ENCODE peak calls at places on chromosomes 12 and 14, in six cellular contexts. G, P, B, E, L and R are unnamed samples.

GRCh38 chr14:80304125-80304766 is 92.9 kb upstream of the DIO2 start:
- DNase-seq in G (no peak), P (no peak), B (no peak), E (no peak), L (peak; percentile 43), R (no peak)

GRCh38 chr14:21346532-21347135 is 37.2 kb downstream of the SUPT16H start:
- DNase-seq in G (no peak), P (no peak), B (no peak), E (no peak), L (no peak), R (no peak)

GRCh38 chr14:24274101-24274543 is 2.7 kb upstream of the RABGGTA start:
- DNase-seq in G (peak; percentile 78), P (peak; percentile 52), B (no peak), E (no peak), L (no peak), R (no peak)

GRCh38 chr14:25868521-25869314 is 729.1 kb downstream of the NOVA1 start:
- DNase-seq in G (no peak), P (no peak), B (no peak), E (no peak), L (no peak), R (no peak)

GRCh38 chr14:55129086-55129427 is at the start of gene LGALS3:
- DNase-seq in G (peak; percentile 92), P (peak; percentile 59), B (peak; percentile 82), E (peak; percentile 32), L (peak; percentile 61), R (no peak)

GRCh38 chr12:49208661-49209060 is 19.8 kb upstream of the TUBA1A start:
- DNase-seq in G (no peak), P (no peak), B (no peak), E (no peak), L (no peak), R (no peak)

GRCh38 chr14:103329421-103330347 is 4.4 kb upstream of the EIF5 start:
- DNase-seq in G (no peak), P (peak; percentile 37), B (no peak), E (no peak), L (peak; percentile 57), R (no peak)

GRCh38 chr12:13436696-13437391 is 240.3 kb downstream of the EMP1 start:
- DNase-seq in G (no peak), P (peak; percentile 61), B (no peak), E (no peak), L (no peak), R (no peak)

GRCh38 chr14:98446508-98446907 is 825.5 kb downstream of the BCL11B start:
- DNase-seq in G (no peak), P (no peak), B (no peak), E (no peak), L (no peak), R (no peak)

GRCh38 chr14:61524211-61524806 is 171.0 kb upstream of the HIF1A start:
- DNase-seq in G (peak; percentile 95), P (peak; percentile 90), B (no peak), E (no peak), L (no peak), R (no peak)

GRCh38 chr12:49626169-49626835 is 2.9 kb downstream of the PRPF40B start:
- DNase-seq in G (peak; percentile 11), P (no peak), B (no peak), E (no peak), L (no peak), R (no peak)

GRCh38 chr12:14167005-14167628 is 185.7 kb upstream of the GRIN2B start:
- DNase-seq in G (peak; percentile 73), P (peak; percentile 52), B (peak; percentile 15), E (no peak), L (peak; percentile 62), R (peak; percentile 76)

GRCh38 chr12:10771132-10771733 is 31.2 kb downstream of the TAS2R7 start:
- DNase-seq in G (peak; percentile 56), P (peak; percentile 22), B (no peak), E (no peak), L (peak; percentile 31), R (no peak)

GRCh38 chr12:32309811-32310755 is 89.3 kb upstream of the FGD4 start:
- DNase-seq in G (no peak), P (no peak), B (no peak), E (no peak), L (no peak), R (no peak)

GRCh38 chr12:111529424-111530368 is 69.4 kb downstream of the ATXN2 start:
- DNase-seq in G (peak; percentile 71), P (peak; percentile 46), B (no peak), E (peak; percentile 37), L (no peak), R (peak; percentile 27)

GRCh38 chr12:102031852-102032251 is 29.9 kb downstream of the WASHC3 start:
- DNase-seq in G (peak; percentile 17), P (no peak), B (no peak), E (no peak), L (no peak), R (no peak)

GRCh38 chr12:110575326-110575725 is 7.8 kb downstream of the PPTC7 start:
- DNase-seq in G (no peak), P (no peak), B (no peak), E (no peak), L (no peak), R (no peak)

GRCh38 chr14:78848234-78848820 is 678.2 kb downstream of the NRXN3 start:
- DNase-seq in G (peak; percentile 62), P (peak; percentile 23), B (peak; percentile 19), E (no peak), L (no peak), R (no peak)

GRCh38 chr12:100359248-100359647 is 2.4 kb downstream of the SLC17A8 start:
- DNase-seq in G (no peak), P (no peak), B (no peak), E (no peak), L (no peak), R (no peak)

GRCh38 chr14:70641548-70642312 is at the start of gene TTC9:
- DNase-seq in G (peak; percentile 8), P (no peak), B (no peak), E (peak; percentile 23), L (no peak), R (no peak)

GRCh38 chr12:54479421-54479820 is 6.0 kb upstream of the GTSF1 start:
- DNase-seq in G (peak; percentile 9), P (no peak), B (no peak), E (no peak), L (no peak), R (no peak)

GRCh38 chr12:126095748-126096510 is 1030.7 kb downstream of the AACS start:
- DNase-seq in G (no peak), P (peak; percentile 28), B (no peak), E (no peak), L (no peak), R (no peak)

GRCh38 chr14:89702151-89702936 is 252.2 kb downstream of the EFCAB11 start:
- DNase-seq in G (no peak), P (no peak), B (no peak), E (no peak), L (peak; percentile 6), R (no peak)

GRCh38 chr14:92039720-92040430 is at the start of gene TRIP11:
- DNase-seq in G (peak; percentile 90), P (peak; percentile 88), B (peak; percentile 94), E (peak; percentile 88), L (peak; percentile 87), R (peak; percentile 95)

GRCh38 chr14:64937821-64938193 is 4.7 kb downstream of the GPX2 start:
- DNase-seq in G (peak; percentile 52), P (no peak), B (no peak), E (no peak), L (no peak), R (no peak)

GRCh38 chr14:54658836-54659235 is 91.9 kb downstream of the SAMD4A start:
- DNase-seq in G (no peak), P (no peak), B (no peak), E (no peak), L (no peak), R (no peak)

GRCh38 chr14:75079521-75079920 is 10.1 kb downstream of the ZC2HC1C start:
- DNase-seq in G (no peak), P (no peak), B (no peak), E (no peak), L (no peak), R (no peak)

GRCh38 chr12:127485528-127485927 is 781.4 kb upstream of the TMEM132C start:
- DNase-seq in G (peak; percentile 98), P (peak; percentile 89), B (no peak), E (no peak), L (no peak), R (peak; percentile 10)

GRCh38 chr14:59829469-59829868 is 41.1 kb downstream of the RTN1 start:
- DNase-seq in G (no peak), P (no peak), B (no peak), E (no peak), L (no peak), R (no peak)

GRCh38 chr12:115137812-115138521 is 454.0 kb upstream of the TBX3 start:
- DNase-seq in G (no peak), P (no peak), B (no peak), E (no peak), L (no peak), R (no peak)

GRCh38 chr14:68308695-68309094 is 484.2 kb downstream of the ZFP36L1 start:
- DNase-seq in G (no peak), P (no peak), B (no peak), E (no peak), L (no peak), R (no peak)

GRCh38 chr12:75690556-75690955 is 179.1 kb upstream of the KRR1 start:
- DNase-seq in G (peak; percentile 37), P (peak; percentile 97), B (no peak), E (no peak), L (no peak), R (no peak)